ENCODE peak calls at places on chromosomes 6 and 20, in seven cellular contexts. B, U, W, Z, V, L and R are unnamed samples.

GRCh38 chr6:17831135-17831534 is 124.4 kb upstream of the NUP153 start:
- DNase-seq in B (no peak), U (no peak), W (no peak), Z (no peak), V (peak), L (no peak), R (no peak)

GRCh38 chr6:105424177-105424783 is 21.4 kb upstream of the PREP start:
- DNase-seq in B (peak), U (peak), W (peak), Z (peak), V (peak), L (no peak), R (peak)

GRCh38 chr6:77173472-77174074 is 289.7 kb downstream of the HTR1B start:
- DNase-seq in B (no peak), U (no peak), W (no peak), Z (no peak), V (peak), L (no peak), R (no peak)

GRCh38 chr6:118893095-118893881 is 664 bp upstream of the ASF1A start:
- DNase-seq in B (no peak), U (peak), W (peak), Z (no peak), V (peak), L (no peak), R (no peak)

GRCh38 chr6:11432713-11433450 is 104.7 kb upstream of the TMEM170B start:
- DNase-seq in B (no peak), U (no peak), W (no peak), Z (no peak), V (peak), L (no peak), R (no peak)

GRCh38 chr6:169145991-169146501 is 107.6 kb downstream of the THBS2 start:
- DNase-seq in B (no peak), U (peak), W (no peak), Z (no peak), V (peak), L (no peak), R (no peak)

GRCh38 chr20:11682285-11682684 is 235.4 kb upstream of the BTBD3 start:
- DNase-seq in B (no peak), U (no peak), W (no peak), Z (no peak), V (no peak), L (no peak), R (no peak)

GRCh38 chr6:127520061-127520460 is 926 bp upstream of the MTCL3 start:
- DNase-seq in B (no peak), U (no peak), W (peak), Z (no peak), V (peak), L (no peak), R (no peak)

GRCh38 chr6:136628996-136629395 is 78.8 kb upstream of the MAP7 start:
- DNase-seq in B (no peak), U (no peak), W (no peak), Z (no peak), V (peak), L (no peak), R (no peak)

GRCh38 chr6:125834347-125834746 is 43.6 kb downstream of the NCOA7 start:
- DNase-seq in B (no peak), U (no peak), W (no peak), Z (no peak), V (no peak), L (no peak), R (no peak)

GRCh38 chr6:3316818-3317217 is 58.1 kb downstream of the PSMG4 start:
- DNase-seq in B (no peak), U (no peak), W (no peak), Z (no peak), V (no peak), L (no peak), R (no peak)

GRCh38 chr20:4886771-4887527 is 114.4 kb downstream of the SLC23A2 start:
- DNase-seq in B (no peak), U (peak), W (no peak), Z (no peak), V (no peak), L (no peak), R (no peak)

GRCh38 chr20:4885877-4886276 is 115.4 kb downstream of the SLC23A2 start:
- DNase-seq in B (no peak), U (no peak), W (no peak), Z (no peak), V (no peak), L (no peak), R (no peak)

GRCh38 chr20:4880051-4880450 is 121.3 kb downstream of the SLC23A2 start:
- DNase-seq in B (no peak), U (no peak), W (no peak), Z (peak), V (no peak), L (no peak), R (no peak)

GRCh38 chr20:4883051-4883450 is 118.3 kb downstream of the SLC23A2 start:
- DNase-seq in B (no peak), U (no peak), W (no peak), Z (no peak), V (no peak), L (no peak), R (no peak)

GRCh38 chr20:4883546-4883945 is 117.8 kb downstream of the SLC23A2 start:
- DNase-seq in B (no peak), U (peak), W (no peak), Z (no peak), V (no peak), L (no peak), R (no peak)
- TF ChIP-seq CTCF in B (no peak), U (no peak), W (no peak), Z (no peak), V (no peak), L (no peak), R (no peak)

GRCh38 chr20:33443512-33444239 is at the start of gene SNTA1:
- DNase-seq in B (peak), U (peak), W (peak), Z (peak), V (peak), L (peak), R (peak)

GRCh38 chr20:33445881-33446615 is 2.5 kb upstream of the SNTA1 start:
- DNase-seq in B (no peak), U (no peak), W (no peak), Z (no peak), V (no peak), L (no peak), R (no peak)

GRCh38 chr20:33442136-33443005 is 1.2 kb downstream of the SNTA1 start:
- DNase-seq in B (no peak), U (no peak), W (no peak), Z (no peak), V (no peak), L (no peak), R (no peak)

GRCh38 chr20:33443006-33443511 is 504 bp downstream of the SNTA1 start:
- DNase-seq in B (peak), U (peak), W (no peak), Z (no peak), V (no peak), L (peak), R (no peak)

DNA sequence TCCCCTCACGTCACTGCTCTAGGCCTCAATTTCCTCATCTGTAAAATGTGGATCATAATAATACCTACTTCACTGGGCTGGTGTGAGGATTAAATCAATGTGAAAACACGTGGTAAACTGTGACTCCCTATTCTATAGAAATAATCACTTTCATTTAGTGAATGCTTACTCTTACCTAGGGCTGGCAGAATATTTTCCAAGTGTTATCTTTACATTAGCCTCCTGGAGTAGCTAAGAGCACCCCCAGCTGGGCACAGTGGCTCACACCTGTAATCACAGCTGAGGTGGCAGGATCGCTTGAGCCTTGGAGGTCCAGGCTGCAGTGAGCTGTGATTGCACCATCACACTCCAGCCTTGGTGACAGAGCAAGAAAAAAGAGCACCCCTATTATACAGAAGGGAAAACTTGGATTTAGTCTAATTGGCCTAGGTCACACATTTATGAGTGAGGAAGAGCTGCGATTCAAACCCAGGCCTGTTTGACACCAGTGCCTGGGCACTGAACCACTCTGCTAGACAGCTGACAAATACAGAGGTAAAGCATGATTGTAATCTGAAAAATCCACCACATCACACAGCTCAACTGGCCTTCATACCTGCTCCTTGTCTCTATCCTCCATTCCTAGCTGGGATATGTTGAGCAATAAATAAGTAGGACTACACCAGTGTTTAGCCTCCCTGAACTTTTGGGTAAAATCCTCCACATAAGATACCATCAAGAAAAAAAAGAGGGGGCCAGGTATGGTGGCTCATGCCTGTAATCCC is 1.4 kb upstream of the SNTA1 start:
- DNase-seq in B (peak), U (peak), W (no peak), Z (no peak), V (no peak), L (no peak), R (no peak)
- TF ChIP-seq CTCF in B (no peak), U (no peak), W (no peak), Z (no peak), V (peak), L (no peak), R (no peak)

DNA sequence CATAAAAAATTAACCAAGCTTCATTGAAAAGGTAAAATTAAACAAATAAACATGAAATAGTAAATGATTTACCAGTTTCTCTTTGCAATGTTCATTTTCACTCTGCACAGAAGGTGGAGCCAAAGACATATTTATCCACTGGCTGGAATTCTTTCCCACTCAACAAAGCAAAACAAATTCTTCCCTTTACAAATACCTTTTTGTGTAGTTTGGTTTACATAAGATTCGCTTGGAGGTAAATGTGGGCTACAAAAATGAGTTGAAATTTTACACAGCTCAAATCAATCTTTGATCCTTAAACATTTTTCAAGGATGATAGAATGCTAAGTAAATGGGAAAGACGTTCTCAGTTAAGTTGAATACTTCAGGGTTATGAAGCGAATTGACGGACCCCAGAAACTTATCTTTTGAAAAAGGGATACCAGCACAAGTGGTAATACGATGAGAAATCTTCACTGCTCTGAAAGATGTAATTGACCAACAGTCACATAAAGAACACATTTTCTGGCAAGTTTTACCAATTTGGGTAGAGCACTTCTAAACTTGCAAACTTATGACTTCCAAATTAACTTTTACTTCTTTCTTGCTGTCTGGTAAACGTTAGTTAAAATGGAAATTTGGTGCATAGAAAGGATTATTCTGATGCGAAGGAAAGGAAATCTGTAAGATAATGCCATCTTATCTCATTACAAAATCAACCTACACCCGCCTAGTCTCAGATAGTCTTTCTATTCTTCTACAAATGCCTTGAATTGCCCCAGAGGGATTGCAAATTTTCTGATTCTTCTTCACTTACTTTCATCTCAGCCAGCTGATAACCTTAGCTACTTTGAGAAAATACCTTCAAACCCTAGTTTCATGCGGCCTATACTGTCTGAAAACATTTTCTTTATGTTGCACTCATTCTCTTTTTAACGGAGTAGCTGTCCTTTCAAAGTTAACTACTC is 4.7 kb upstream of the GJA1 start:
- DNase-seq in B (no peak), U (peak), W (no peak), Z (no peak), V (peak), L (no peak), R (no peak)
- TF ChIP-seq CTCF in B (peak), U (peak), W (peak), Z (peak), V (peak), L (peak), R (peak)

GRCh38 chr6:29017428-29017802 is 12.3 kb upstream of the ZNF311 start:
- DNase-seq in B (no peak), U (no peak), W (no peak), Z (no peak), V (no peak), L (no peak), R (no peak)
- TF ChIP-seq CTCF in B (no peak), U (no peak), W (no peak), Z (no peak), V (no peak), L (no peak), R (peak)